ENCODE peak calls at places on chromosomes 13 and 19, in eight cellular contexts. H is mesendoderm, A is keratinocyte, P is PC-3, G is neural progenitor cell, I is neuronal stem cell, K is colonic mucosa, J is fibroblast of lung. T is an unnamed sample.

GRCh38 chr13:86403213-86403612 is 604.0 kb upstream of the SLITRK6 start:
- DNase-seq in H (no peak), A (no peak), P (no peak), G (no peak), I (no peak), K (no peak), J (no peak), T (no peak)

GRCh38 chr13:104015646-104016396 is 949.6 kb upstream of the SLC10A2 start:
- DNase-seq in H (no peak), A (no peak), P (no peak), G (no peak), I (no peak), K (no peak), J (peak; percentile 88), T (peak; percentile 3)

GRCh38 chr13:87087741-87088140 is 583.4 kb upstream of the SLITRK5 start:
- DNase-seq in H (no peak), A (no peak), P (no peak), G (no peak), I (no peak), K (no peak), J (peak; percentile 13), T (no peak)

GRCh38 chr13:48253849-48254248 is 20.8 kb downstream of the ITM2B start:
- DNase-seq in H (no peak), A (no peak), P (no peak), G (no peak), I (no peak), K (no peak), J (peak; percentile 72), T (no peak)

GRCh38 chr19:4302238-4302630 is at the start of gene TMIGD2:
- DNase-seq in H (no peak), A (no peak), P (no peak), G (no peak), I (no peak), K (no peak), J (no peak), T (no peak)

GRCh38 chr19:3065675-3066357 is 3.5 kb upstream of the TLE5 start:
- DNase-seq in H (no peak), A (no peak), P (no peak), G (no peak), I (no peak), K (peak; percentile 46), J (no peak), T (no peak)

GRCh38 chr13:113846639-113847318 is 17.1 kb downstream of the GAS6 start:
- DNase-seq in H (no peak), A (no peak), P (no peak), G (no peak), I (no peak), K (no peak), J (no peak), T (no peak)

GRCh38 chr13:80463673-80464352 is 122.9 kb upstream of the SPRY2 start:
- DNase-seq in H (no peak), A (no peak), P (peak; percentile 22), G (no peak), I (no peak), K (no peak), J (peak; percentile 65), T (no peak)

GRCh38 chr13:29674532-29674931 is 79.0 kb upstream of the SLC7A1 start:
- DNase-seq in H (no peak), A (no peak), P (peak; percentile 30), G (no peak), I (no peak), K (no peak), J (peak; percentile 8), T (no peak)

GRCh38 chr19:35601971-35602370 is 10.6 kb upstream of the HAUS5 start:
- DNase-seq in H (no peak), A (no peak), P (no peak), G (no peak), I (no peak), K (no peak), J (no peak), T (no peak)

GRCh38 chr13:99608345-99608744 is 107.1 kb downstream of the TM9SF2 start:
- DNase-seq in H (no peak), A (no peak), P (no peak), G (no peak), I (no peak), K (no peak), J (no peak), T (no peak)

GRCh38 chr13:44425041-44425814 is 51.6 kb downstream of the SERP2 start:
- DNase-seq in H (no peak), A (no peak), P (no peak), G (no peak), I (no peak), K (no peak), J (no peak), T (no peak)

GRCh38 chr13:67063036-67063435 is 167.1 kb downstream of the PCDH9 start:
- DNase-seq in H (no peak), A (no peak), P (no peak), G (no peak), I (no peak), K (no peak), J (no peak), T (no peak)

GRCh38 chr13:77579971-77580370 is 44.5 kb downstream of the SCEL start:
- DNase-seq in H (no peak), A (no peak), P (no peak), G (no peak), I (no peak), K (no peak), J (no peak), T (no peak)
- H3K4me1 ChIP-seq in H (no peaks in the 10 kb centered on the region), A (peaks cover 10% of the 10 kb centered on the region), P (no peaks in the 10 kb centered on the region), G (no peaks in the 10 kb centered on the region), I (no peaks in the 10 kb centered on the region), K (no peaks in the 10 kb centered on the region), J (no peaks in the 10 kb centered on the region), T (no peaks in the 10 kb centered on the region)

DNA sequence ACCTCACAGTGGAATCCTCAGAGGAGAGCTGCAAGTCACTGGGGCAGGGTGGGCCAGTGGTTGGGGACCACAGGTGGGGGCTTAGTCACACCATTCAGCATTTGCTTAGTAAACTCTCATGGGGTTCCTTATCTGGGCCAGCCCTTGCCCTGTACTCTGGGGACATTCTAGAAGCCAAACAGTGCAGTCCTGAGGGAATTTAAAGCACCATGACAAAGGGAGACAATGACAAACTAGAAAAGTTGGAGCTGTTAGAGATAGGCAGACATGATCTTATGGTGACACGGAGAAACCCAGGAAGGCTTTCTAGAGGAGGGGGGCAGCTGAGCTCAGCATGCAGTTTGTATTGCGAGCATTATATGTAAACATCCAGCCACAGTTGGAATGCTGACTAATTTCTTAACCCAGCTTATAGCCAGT is 87.6 kb downstream of the ZNF429 start:
- DNase-seq in H (no peak), A (no peak), P (no peak), G (no peak), I (no peak), K (no peak), J (no peak), T (no peak)
- H3K9ac ChIP-seq in H (no peak overlapping the region), A (no peak overlapping the region), P (no peak overlapping the region), G (no peak overlapping the region), I (no peak overlapping the region), K (no peak overlapping the region), J (no peak overlapping the region), T (no peak overlapping the region)

GRCh38 chr13:24670174-24670573 is 10.0 kb upstream of the ATP12A start:
- DNase-seq in H (no peak), A (no peak), P (no peak), G (no peak), I (no peak), K (peak; percentile 66), J (no peak), T (no peak)
- H3K4me3 ChIP-seq in H (no peak overlapping the region), A (no peak overlapping the region), P (no peak overlapping the region), G (no peak overlapping the region), I (no peak overlapping the region), K (no peak overlapping the region), J (no peak overlapping the region), T (no peak overlapping the region)

DNA sequence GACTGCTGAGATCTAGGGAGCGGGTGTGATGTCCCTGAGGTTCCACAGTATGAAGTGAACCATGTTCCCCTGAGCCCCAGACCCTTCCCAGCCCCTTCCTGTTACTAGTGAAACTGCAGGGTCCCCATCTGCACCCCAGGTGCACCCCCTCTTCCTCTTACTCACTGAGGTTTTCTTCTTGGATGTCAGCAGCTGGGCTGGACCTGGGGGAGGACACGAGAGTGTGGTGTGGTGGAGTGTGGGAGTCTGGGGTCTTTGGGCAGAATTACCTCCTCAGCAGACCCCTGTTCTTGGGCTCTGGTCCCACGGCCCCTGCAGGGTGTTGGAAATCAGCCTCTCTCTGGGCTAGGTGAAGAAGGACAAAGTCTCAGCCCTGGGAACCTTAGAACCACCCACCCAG is 3.3 kb upstream of the LILRA6 start:
- DNase-seq in H (no peak), A (no peak), P (no peak), G (no peak), I (no peak), K (no peak), J (no peak), T (no peak)
- H3K4me1 ChIP-seq in H (no peaks in the 10 kb centered on the region), A (no peaks in the 10 kb centered on the region), P (no peaks in the 10 kb centered on the region), G (no peaks in the 10 kb centered on the region), I (no peaks in the 10 kb centered on the region), K (no peaks in the 10 kb centered on the region), J (no peaks in the 10 kb centered on the region), T (no peaks in the 10 kb centered on the region)

DNA sequence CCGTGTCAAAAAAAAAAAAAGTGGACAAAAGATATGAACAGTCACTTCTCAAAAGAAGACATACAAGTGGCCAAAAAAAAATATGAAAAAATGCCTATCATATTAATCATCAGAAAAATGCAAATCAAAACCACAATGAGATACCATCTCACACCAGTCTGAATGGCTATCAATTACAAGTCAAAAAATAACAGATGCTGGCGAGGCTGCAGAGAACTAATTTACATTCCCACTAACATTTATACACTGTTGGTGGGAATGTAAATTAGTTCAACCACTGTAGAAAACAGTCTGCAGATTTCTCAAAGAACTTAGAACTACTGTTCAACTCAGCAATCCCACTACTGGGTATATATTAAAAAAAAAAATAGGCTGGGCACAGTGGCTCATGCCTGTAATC is 26.5 kb upstream of the FOXO1 start:
- DNase-seq in H (no peak), A (no peak), P (peak; percentile 18), G (no peak), I (no peak), K (no peak), J (no peak), T (no peak)
- H3K9ac ChIP-seq in H (no peak overlapping the region), A (no peak overlapping the region), P (no peak overlapping the region), G (no peak overlapping the region), I (no peak overlapping the region), K (no peak overlapping the region), J (no peak overlapping the region), T (no peak overlapping the region)